ENCODE peak calls at places on chromosomes 11 and 22, in eight cellular contexts. N, Y, Q, X, O, W, L and D are unnamed samples. For H3K36me3, the result is how much of the 10 kb centered on the place peaks cover.

GRCh38 chr11:72762641-72763304 is 10.6 kb upstream of the ARAP1 start:
- DNase-seq in N (no peak), Y (peak), Q (no peak), X (no peak), O (no peak), W (no peak), L (no peak), D (no peak)

GRCh38 chr11:584287-584686 is 8.0 kb downstream of the PHRF1 start:
- DNase-seq in N (no peak), Y (peak), Q (no peak), X (no peak), O (no peak), W (no peak), L (no peak), D (no peak)

GRCh38 chr11:44229003-44229570 is 80.9 kb downstream of the ALX4 start:
- DNase-seq in N (no peak), Y (no peak), Q (no peak), X (no peak), O (no peak), W (no peak), L (no peak), D (no peak)

GRCh38 chr11:12741671-12742216 is 67.5 kb downstream of the TEAD1 start:
- DNase-seq in N (no peak), Y (no peak), Q (no peak), X (no peak), O (no peak), W (no peak), L (no peak), D (no peak)

GRCh38 chr11:128302425-128303186 is 284.8 kb downstream of the ETS1 start:
- DNase-seq in N (no peak), Y (peak), Q (no peak), X (peak), O (no peak), W (peak), L (no peak), D (no peak)

GRCh38 chr11:48079602-48080001 is 99.2 kb downstream of the PTPRJ start:
- DNase-seq in N (no peak), Y (no peak), Q (no peak), X (no peak), O (no peak), W (no peak), L (no peak), D (no peak)

GRCh38 chr22:50111056-50111455 is 21.2 kb downstream of the MOV10L1 start:
- DNase-seq in N (no peak), Y (no peak), Q (no peak), X (no peak), O (no peak), W (no peak), L (no peak), D (no peak)

GRCh38 chr22:42906605-42907338 is 49.7 kb upstream of the ARFGAP3 start:
- DNase-seq in N (peak), Y (no peak), Q (peak), X (no peak), O (peak), W (no peak), L (no peak), D (no peak)

GRCh38 chr11:11163256-11163655 is 189.8 kb downstream of the CSNK2A3 start:
- DNase-seq in N (no peak), Y (no peak), Q (no peak), X (peak), O (no peak), W (no peak), L (peak), D (peak)

GRCh38 chr22:27299181-27300085 is 502.1 kb downstream of the MN1 start:
- DNase-seq in N (no peak), Y (no peak), Q (no peak), X (peak), O (no peak), W (no peak), L (peak), D (peak)

GRCh38 chr11:57645716-57646085 is 4.0 kb downstream of the YPEL4 start:
- DNase-seq in N (no peak), Y (no peak), Q (peak), X (peak), O (no peak), W (no peak), L (no peak), D (no peak)

GRCh38 chr22:24977370-24978230 is 25.1 kb downstream of the KIAA1671 start:
- DNase-seq in N (peak), Y (no peak), Q (peak), X (peak), O (peak), W (no peak), L (peak), D (peak)

GRCh38 chr22:19818264-19819208 is 36.1 kb downstream of the GNB1L start:
- DNase-seq in N (no peak), Y (no peak), Q (no peak), X (no peak), O (peak), W (no peak), L (no peak), D (no peak)

GRCh38 chr11:72247584-72247983 is 3.6 kb upstream of the PHOX2A start:
- DNase-seq in N (no peak), Y (no peak), Q (no peak), X (peak), O (no peak), W (no peak), L (no peak), D (no peak)

GRCh38 chr11:26715133-26715532 is 6.7 kb downstream of the SLC5A12 start:
- DNase-seq in N (no peak), Y (no peak), Q (no peak), X (no peak), O (no peak), W (no peak), L (no peak), D (no peak)

GRCh38 chr11:117819096-117820040 is 5.2 kb downstream of the FXYD2 start:
- DNase-seq in N (peak), Y (no peak), Q (peak), X (peak), O (peak), W (no peak), L (peak), D (peak)

GRCh38 chr11:4086584-4087353 is 7.8 kb upstream of the RRM1 start:
- DNase-seq in N (no peak), Y (no peak), Q (no peak), X (no peak), O (no peak), W (no peak), L (no peak), D (no peak)

GRCh38 chr11:5280582-5281102 is 10.9 kb upstream of the HBE1 start:
- DNase-seq in N (peak), Y (no peak), Q (peak), X (peak), O (no peak), W (no peak), L (peak), D (peak)

GRCh38 chr11:121452609-121453150 is at the start of gene SORL1-AS1:
- DNase-seq in N (no peak), Y (peak), Q (no peak), X (peak), O (no peak), W (no peak), L (peak), D (no peak)

GRCh38 chr11:117095301-117096139 is 2.7 kb downstream of the SIK3 start:
- DNase-seq in N (no peak), Y (peak), Q (no peak), X (peak), O (no peak), W (no peak), L (no peak), D (no peak)

GRCh38 chr11:14386895-14387480 is 28.0 kb upstream of the RRAS2 start:
- DNase-seq in N (no peak), Y (no peak), Q (peak), X (peak), O (no peak), W (no peak), L (peak), D (peak)

GRCh38 chr11:8056810-8057463 is 24.1 kb upstream of the TUB start:
- DNase-seq in N (peak), Y (no peak), Q (no peak), X (no peak), O (no peak), W (no peak), L (no peak), D (no peak)

GRCh38 chr11:2793781-2794418 is 91.7 kb downstream of the CDKN1C start:
- DNase-seq in N (no peak), Y (no peak), Q (no peak), X (no peak), O (peak), W (no peak), L (no peak), D (no peak)

GRCh38 chr11:133134561-133135173 is 397.6 kb downstream of the OPCML start:
- DNase-seq in N (peak), Y (no peak), Q (peak), X (peak), O (peak), W (peak), L (peak), D (peak)

GRCh38 chr11:70432580-70432979 is 34.3 kb downstream of the CTTN start:
- DNase-seq in N (no peak), Y (no peak), Q (no peak), X (no peak), O (no peak), W (no peak), L (no peak), D (no peak)

GRCh38 chr22:23831781-23832180 is 7.0 kb downstream of the DERL3 start:
- DNase-seq in N (no peak), Y (no peak), Q (no peak), X (no peak), O (no peak), W (no peak), L (no peak), D (no peak)

GRCh38 chr11:119065369-119065768 is 2.2 kb upstream of the VPS11 start:
- DNase-seq in N (no peak), Y (peak), Q (no peak), X (peak), O (no peak), W (no peak), L (peak), D (peak)

GRCh38 chr11:111170761-111171379 is 74.7 kb upstream of the POU2AF2 start:
- DNase-seq in N (no peak), Y (no peak), Q (no peak), X (no peak), O (no peak), W (no peak), L (no peak), D (no peak)

GRCh38 chr11:8202428-8203160 is 33.8 kb upstream of the RIC3 start:
- DNase-seq in N (no peak), Y (no peak), Q (no peak), X (no peak), O (no peak), W (no peak), L (no peak), D (no peak)

GRCh38 chr22:37884420-37884819 is 21.7 kb upstream of the MICALL1 start:
- DNase-seq in N (no peak), Y (no peak), Q (no peak), X (no peak), O (no peak), W (no peak), L (no peak), D (no peak)

GRCh38 chr22:37930270-37930951 is 23.0 kb downstream of the C22orf23 start:
- DNase-seq in N (peak), Y (no peak), Q (no peak), X (peak), O (peak), W (no peak), L (peak), D (no peak)

GRCh38 chr22:23512738-23513137 is 67.4 kb downstream of the IGLL1 start:
- DNase-seq in N (no peak), Y (no peak), Q (no peak), X (no peak), O (no peak), W (no peak), L (no peak), D (no peak)

DNA sequence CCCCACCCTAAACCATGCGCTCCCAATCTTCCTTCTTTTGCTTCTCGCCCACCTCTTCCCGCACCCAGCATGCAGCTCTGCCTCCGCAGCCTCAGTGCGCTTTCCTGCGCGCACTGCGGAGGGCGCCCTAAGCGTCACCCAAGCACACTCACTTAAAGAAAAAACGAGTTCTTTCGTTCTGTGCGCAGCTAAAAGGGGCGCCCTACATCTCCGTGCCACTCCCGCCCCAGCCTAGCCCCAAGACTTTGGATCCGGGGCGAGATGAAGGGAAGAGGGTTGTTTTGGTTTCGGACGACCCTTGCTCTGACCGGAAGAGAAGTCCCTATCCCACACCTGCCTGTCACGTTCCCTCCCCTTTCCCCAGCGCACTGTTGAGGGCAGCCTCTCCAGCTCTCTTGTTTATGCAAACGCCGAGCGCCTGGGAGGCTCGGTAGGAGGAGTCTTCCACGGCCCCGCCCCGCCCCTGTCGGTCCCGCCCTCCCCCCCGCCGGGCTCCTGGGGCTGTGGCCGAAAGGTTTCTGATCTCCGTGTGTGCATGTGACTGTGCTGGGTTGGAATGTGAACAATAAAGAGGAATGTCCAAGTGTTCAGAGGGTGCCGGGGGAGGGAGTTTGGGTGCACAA is 5.3 kb downstream of the VSIG2 start:
- DNase-seq in N (peak), Y (peak), Q (peak), X (peak), O (peak), W (peak), L (peak), D (peak)
- H3K4me3 ChIP-seq in N (peak), Y (peak), Q (peak), X (peak), O (peak), W (peak), L (peak), D (peak)

DNA sequence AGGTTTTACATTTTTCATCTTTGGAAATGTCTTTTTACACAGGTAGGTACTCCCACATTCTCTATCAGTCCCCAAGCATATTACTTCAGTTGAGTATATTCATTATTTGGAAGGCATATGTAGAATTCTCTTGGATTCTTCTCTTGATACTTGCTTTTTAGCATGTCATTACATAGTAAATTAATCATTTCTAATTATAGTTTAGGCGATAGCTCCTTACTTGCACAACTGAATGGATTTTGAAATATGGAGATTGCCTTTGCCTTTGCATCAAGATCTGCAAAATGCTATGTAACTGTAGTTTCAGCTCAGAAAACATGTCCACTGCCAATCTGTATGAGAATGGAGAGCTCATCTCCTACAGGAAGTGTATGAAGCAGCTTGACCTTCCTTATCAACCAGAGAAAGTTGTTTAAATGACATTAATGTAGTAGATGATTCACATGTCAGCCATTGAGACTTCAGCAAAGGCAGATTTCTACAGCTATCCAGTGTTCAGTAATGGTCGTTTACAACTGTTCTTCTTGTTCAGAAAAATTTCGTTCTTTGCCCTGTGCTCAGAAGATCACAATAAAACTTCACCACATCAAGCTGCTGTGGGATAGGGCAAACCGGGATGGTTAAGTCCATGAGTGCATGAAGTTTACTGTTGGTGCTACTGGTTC is 61.5 kb downstream of the PPP6R3 start:
- DNase-seq in N (no peak), Y (no peak), Q (no peak), X (no peak), O (no peak), W (no peak), L (no peak), D (no peak)
- H3K36me3 ChIP-seq in N (under half), Y (under half), Q (under half), X (under half), O (under half), W (under half), L (under half), D (half or more)

GRCh38 chr22:36026741-36027140 is 1.9 kb downstream of the RBFOX2 start:
- DNase-seq in N (no peak), Y (no peak), Q (peak), X (peak), O (no peak), W (no peak), L (no peak), D (peak)
- H3K4me3 ChIP-seq in N (peak), Y (no peak), Q (peak), X (no peak), O (peak), W (no peak), L (peak), D (peak)

GRCh38 chr22:31259798-31260473 is 32.4 kb downstream of the PIK3IP1 start:
- DNase-seq in N (no peak), Y (no peak), Q (no peak), X (no peak), O (no peak), W (no peak), L (no peak), D (no peak)

GRCh38 chr22:31262369-31263133 is 29.7 kb downstream of the PIK3IP1 start:
- DNase-seq in N (no peak), Y (no peak), Q (no peak), X (no peak), O (no peak), W (no peak), L (no peak), D (no peak)

GRCh38 chr22:31263896-31264295 is 28.4 kb downstream of the PIK3IP1 start:
- DNase-seq in N (no peak), Y (no peak), Q (no peak), X (no peak), O (no peak), W (no peak), L (no peak), D (no peak)

DNA sequence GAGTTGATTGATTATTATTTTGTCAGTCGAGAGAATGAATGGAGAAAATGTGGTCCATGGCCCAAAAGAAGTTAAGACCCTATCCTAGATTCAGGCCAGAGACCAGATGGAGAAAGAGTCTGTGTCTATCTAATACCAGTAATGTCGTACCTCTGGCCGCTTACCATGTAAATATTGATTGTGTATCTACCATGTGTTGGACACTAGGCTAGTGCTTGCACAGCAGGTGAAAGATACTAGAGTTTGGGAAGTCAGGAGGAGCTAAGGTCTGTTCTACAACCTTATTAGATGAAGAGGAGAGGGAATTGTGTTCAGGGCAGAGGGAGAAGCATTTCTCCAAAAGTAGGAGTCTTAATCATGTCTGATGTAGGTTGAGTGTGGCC is 31.8 kb downstream of the PIK3IP1 start:
- DNase-seq in N (no peak), Y (no peak), Q (no peak), X (no peak), O (no peak), W (no peak), L (no peak), D (no peak)
- H3K36me3 ChIP-seq in N (under half), Y (under half), Q (under half), X (under half), O (half or more), W (under half), L (under half), D (under half)